ENCODE peak calls at places on chromosomes 2 and 18, in six cellular contexts. C is tibial artery, D is foreskin fibroblast, L is kidney, U is heart right ventricle, Y is Caco-2. X is an unnamed sample.

GRCh38 chr2:105396254-105397024 is 2.4 kb downstream of the FHL2 start:
- DNase-seq in C (peak; percentile 60), D (peak; percentile 100), L (no peak), U (no peak), Y (peak; percentile 61), X (no peak)

GRCh38 chr2:61962095-61962984 is 56.9 kb downstream of the COMMD1 start:
- DNase-seq in C (no peak), D (no peak), L (no peak), U (no peak), Y (peak; percentile 67), X (no peak)

GRCh38 chr2:207184768-207185167 is 19.0 kb upstream of the KLF7 start:
- DNase-seq in C (no peak), D (no peak), L (no peak), U (no peak), Y (no peak), X (no peak)

GRCh38 chr2:64291181-64291580 is 147.0 kb upstream of the PELI1 start:
- DNase-seq in C (peak; percentile 44), D (peak; percentile 89), L (no peak), U (no peak), Y (no peak), X (no peak)

GRCh38 chr2:239498981-239499633 is 98.3 kb upstream of the HDAC4 start:
- DNase-seq in C (peak; percentile 68), D (peak; percentile 20), L (peak; percentile 81), U (peak; percentile 37), Y (no peak), X (no peak)

GRCh38 chr2:8861797-8862196 is 24.4 kb upstream of the KIDINS220 start:
- DNase-seq in C (no peak), D (no peak), L (no peak), U (no peak), Y (no peak), X (no peak)

GRCh38 chr2:231614559-231615057 is 21.9 kb downstream of the TEX44 start:
- DNase-seq in C (no peak), D (peak; percentile 67), L (peak; percentile 91), U (peak; percentile 65), Y (no peak), X (no peak)

GRCh38 chr2:144382848-144383247 is 137.1 kb downstream of the ZEB2 start:
- DNase-seq in C (peak; percentile 34), D (peak; percentile 38), L (no peak), U (no peak), Y (no peak), X (no peak)

DNA sequence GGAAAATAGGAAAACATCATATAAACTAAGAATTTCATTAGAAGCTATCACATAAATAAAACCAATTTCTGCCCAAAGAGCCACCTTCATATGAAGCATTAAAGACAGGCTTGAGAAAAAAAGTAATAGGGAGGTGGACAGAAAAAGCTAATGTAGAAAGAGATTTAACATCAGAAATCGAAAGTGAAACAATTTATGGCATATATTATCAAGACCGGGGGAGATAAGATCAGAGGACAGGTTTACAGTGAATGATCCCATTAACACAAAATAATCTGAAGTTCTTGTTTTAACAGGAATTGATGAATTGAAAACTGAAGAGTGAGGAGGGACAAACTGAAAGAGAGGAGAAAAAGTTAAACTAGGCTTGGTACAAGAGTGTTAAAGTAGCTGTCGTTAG is 786.3 kb upstream of the FSHR start:
- DNase-seq in C (no peak), D (no peak), L (no peak), U (no peak), Y (no peak), X (no peak)
- H3K4me3 ChIP-seq in C (no peak overlapping the region), D (no peak overlapping the region), L (peak overlapping the region; percentile 40), U (no peak overlapping the region), Y (no peak overlapping the region), X (peak overlapping the region; percentile 31)

GRCh38 chr18:77711096-77711495 is 461.4 kb downstream of the GALR1 start:
- DNase-seq in C (no peak), D (no peak), L (no peak), U (no peak), Y (no peak), X (no peak)
- TF ChIP-seq CTCF in C (no peak), D (no peak), L (no peak), U (no peak), Y (no peak), X (peak; percentile 48)

GRCh38 chr2:23496456-23496855 is 111.5 kb downstream of the KLHL29 start:
- DNase-seq in C (no peak), D (no peak), L (no peak), U (no peak), Y (no peak), X (no peak)

GRCh38 chr2:23497063-23497462 is 112.1 kb downstream of the KLHL29 start:
- DNase-seq in C (peak; percentile 64), D (no peak), L (no peak), U (no peak), Y (no peak), X (no peak)

GRCh38 chr2:23497536-23497935 is 112.6 kb downstream of the KLHL29 start:
- DNase-seq in C (no peak), D (no peak), L (no peak), U (no peak), Y (no peak), X (no peak)

GRCh38 chr2:23493849-23494248 is 108.9 kb downstream of the KLHL29 start:
- DNase-seq in C (no peak), D (no peak), L (no peak), U (no peak), Y (no peak), X (no peak)

DNA sequence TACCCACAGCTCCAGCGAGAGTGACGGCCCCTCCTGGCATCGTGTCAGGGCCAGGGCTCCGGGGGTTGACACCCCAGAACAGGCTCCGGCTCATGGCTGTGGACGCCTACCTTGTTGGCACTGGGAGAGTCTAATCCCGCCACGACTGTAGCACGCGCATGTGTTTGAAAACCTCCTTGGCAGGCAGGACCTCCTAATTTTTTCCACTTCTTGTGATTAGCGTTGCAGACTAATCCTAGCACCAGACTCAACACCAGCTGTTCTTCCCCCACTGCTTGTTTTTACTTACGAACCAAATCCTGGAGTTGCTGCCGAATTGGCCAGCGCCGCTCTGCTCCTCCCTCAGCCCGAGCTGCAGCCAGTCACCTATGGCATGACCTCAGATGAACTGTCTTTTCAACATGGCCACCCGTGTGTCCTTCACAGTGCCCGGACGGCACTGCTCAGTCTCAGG is 110.7 kb downstream of the KLHL29 start:
- DNase-seq in C (no peak), D (no peak), L (no peak), U (no peak), Y (no peak), X (no peak)
- H3K4me3 ChIP-seq in C (no peak overlapping the region), D (no peak overlapping the region), L (no peak overlapping the region), U (no peak overlapping the region), Y (no peak overlapping the region), X (no peak overlapping the region)

GRCh38 chr2:98489971-98490962 is 45.6 kb downstream of the INPP4A start:
- DNase-seq in C (no peak), D (no peak), L (no peak), U (no peak), Y (no peak), X (no peak)

GRCh38 chr2:98487101-98487805 is 42.6 kb downstream of the INPP4A start:
- DNase-seq in C (no peak), D (no peak), L (no peak), U (no peak), Y (no peak), X (no peak)

GRCh38 chr2:98486374-98486981 is 41.8 kb downstream of the INPP4A start:
- DNase-seq in C (no peak), D (no peak), L (no peak), U (no peak), Y (no peak), X (no peak)

GRCh38 chr2:98487806-98488189 is 43.1 kb downstream of the INPP4A start:
- DNase-seq in C (no peak), D (peak; percentile 57), L (peak; percentile 17), U (no peak), Y (peak; percentile 41), X (no peak)

DNA sequence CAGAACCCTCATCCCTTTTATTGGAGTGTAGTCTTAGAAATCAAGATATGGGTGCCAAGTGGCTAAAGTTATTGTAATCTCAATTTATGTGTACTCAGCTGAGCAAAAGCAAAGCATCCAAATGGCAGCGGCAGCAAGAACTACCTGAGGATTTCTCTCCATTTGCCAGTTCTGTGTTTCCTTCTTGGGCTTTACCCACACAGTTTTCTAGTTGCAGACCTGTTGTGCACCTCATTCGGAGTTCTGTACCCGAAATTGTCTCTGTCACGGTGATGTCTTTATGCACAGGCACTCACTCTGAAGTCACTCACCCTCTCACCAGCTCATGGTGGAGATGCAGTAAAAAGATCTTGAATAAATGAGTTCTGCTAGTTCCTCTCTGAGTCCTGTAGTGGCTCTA is 43.6 kb downstream of the INPP4A start:
- DNase-seq in C (no peak), D (no peak), L (no peak), U (no peak), Y (no peak), X (no peak)
- TF ChIP-seq CTCF in C (no peak), D (no peak), L (no peak), U (peak; percentile 5), Y (peak; percentile 3), X (no peak)

GRCh38 chr2:204051476-204051875 is 114.9 kb downstream of the ICOS start:
- DNase-seq in C (no peak), D (no peak), L (no peak), U (no peak), Y (no peak), X (no peak)

GRCh38 chr2:204046145-204046544 is 109.6 kb downstream of the ICOS start:
- DNase-seq in C (no peak), D (no peak), L (no peak), U (no peak), Y (no peak), X (no peak)

GRCh38 chr2:204050681-204051080 is 114.1 kb downstream of the ICOS start:
- DNase-seq in C (no peak), D (no peak), L (no peak), U (no peak), Y (no peak), X (no peak)

GRCh38 chr2:204049635-204050034 is 113.1 kb downstream of the ICOS start:
- DNase-seq in C (no peak), D (no peak), L (no peak), U (no peak), Y (no peak), X (no peak)

DNA sequence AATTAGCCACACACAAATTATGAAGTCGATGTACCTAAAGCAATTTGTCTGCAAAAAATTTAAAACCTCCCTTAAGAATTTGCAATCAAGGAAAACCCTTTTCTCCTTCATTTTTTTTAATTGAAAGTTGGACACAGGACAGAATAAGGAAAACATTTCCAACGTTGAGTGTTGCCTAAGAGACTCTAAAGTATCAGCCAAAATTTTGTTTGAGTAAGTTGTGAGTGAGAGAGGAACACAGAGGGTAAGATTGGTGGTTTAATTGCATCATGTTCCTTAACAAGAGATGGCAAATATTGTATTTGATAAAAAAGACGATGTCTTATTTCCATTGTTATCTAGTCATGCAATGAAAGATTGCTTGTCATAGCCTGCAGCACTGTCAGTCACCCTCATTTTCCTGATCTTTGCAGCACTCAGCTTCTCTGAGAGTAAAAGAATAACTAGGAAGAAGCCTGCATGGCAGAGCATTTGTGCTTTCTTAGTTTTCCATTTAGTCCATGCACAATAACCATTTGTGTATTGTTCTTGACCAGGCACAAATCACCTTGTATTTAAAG is 115.5 kb downstream of the ICOS start:
- DNase-seq in C (no peak), D (no peak), L (no peak), U (no peak), Y (no peak), X (no peak)
- H3K4me3 ChIP-seq in C (no peak overlapping the region), D (no peak overlapping the region), L (no peak overlapping the region), U (no peak overlapping the region), Y (no peak overlapping the region), X (no peak overlapping the region)

GRCh38 chr2:225411452-225411851 is 11.9 kb downstream of the NYAP2 start:
- DNase-seq in C (no peak), D (peak; percentile 1), L (no peak), U (no peak), Y (no peak), X (no peak)
- TF ChIP-seq CTCF in C (no peak), D (no peak), L (no peak), U (no peak), Y (no peak), X (no peak)